ENCODE peak calls at places on chromosomes 2 and 18, in eight cellular contexts. E is myocyte, K is fibroblast of pulmonary artery, G is HFF-Myc, Q is caudate nucleus, O is fibroblast of the conjunctiva, W is glutamatergic neuron, X is C1 segment of cervical spinal cord. P is an unnamed sample.

GRCh38 chr2:37631698-37632097 is 39.7 kb downstream of the CDC42EP3 start:
- DNase-seq in W (no peak), Q (no peak), O (no peak), K (no peak), E (peak), G (no peak), X (no peak), P (no peak)

GRCh38 chr2:66421618-66422017 is 13.3 kb upstream of the MEIS1 start:
- DNase-seq in W (no peak), E (no peak), O (no peak), K (no peak), Q (no peak), X (no peak), G (no peak), P (no peak)

GRCh38 chr2:74573747-74574562 is 19.4 kb downstream of the DOK1 start:
- DNase-seq in O (peak), X (no peak), E (no peak), K (peak), Q (no peak), W (no peak), G (peak), P (no peak)

GRCh38 chr2:200416878-200417277 is 93.0 kb downstream of the KCTD18 start:
- DNase-seq in Q (no peak), O (no peak), E (no peak), K (no peak), G (no peak), W (no peak), X (no peak), P (no peak)

GRCh38 chr2:220337611-220338440 is 710.4 kb downstream of the SLC4A3 start:
- DNase-seq in W (no peak), K (no peak), O (no peak), E (no peak), G (no peak), X (no peak), Q (no peak), P (no peak)

GRCh38 chr18:60980422-60981005 is 352.7 kb upstream of the CDH20 start:
- DNase-seq in Q (no peak), W (no peak), K (no peak), G (no peak), O (no peak), X (no peak), E (no peak), P (no peak)

GRCh38 chr18:42211201-42211600 is 256.2 kb downstream of the PIK3C3 start:
- DNase-seq in Q (no peak), O (no peak), G (no peak), K (no peak), X (no peak), W (no peak), E (no peak), P (no peak)

GRCh38 chr2:50385361-50385760 is 646.6 kb downstream of the NRXN1 start:
- DNase-seq in E (peak), G (no peak), W (no peak), O (no peak), Q (no peak), K (no peak), X (no peak), P (no peak)

GRCh38 chr18:36015629-36016028 is 43.1 kb downstream of the RMP24 start:
- DNase-seq in O (no peak), X (no peak), K (no peak), Q (no peak), E (no peak), W (no peak), G (no peak), P (no peak)

GRCh38 chr2:109123586-109124201 is 5.3 kb upstream of the SH3RF3 start:
- DNase-seq in W (no peak), O (no peak), Q (no peak), K (no peak), E (no peak), X (no peak), G (no peak), P (no peak)

GRCh38 chr2:172858473-172858745 is 122.8 kb downstream of the RAPGEF4 start:
- DNase-seq in K (peak), Q (no peak), X (no peak), G (no peak), E (no peak), W (no peak), O (no peak), P (no peak)

GRCh38 chr2:120052597-120052996 is 39.7 kb downstream of the EPB41L5 start:
- DNase-seq in Q (no peak), G (no peak), E (no peak), W (no peak), X (no peak), O (no peak), K (peak), P (no peak)

GRCh38 chr2:231680992-231681852 is 27.1 kb upstream of the PTMA start:
- DNase-seq in G (no peak), W (peak), Q (peak), X (peak), E (peak), O (peak), K (peak), P (peak)

P was measured in ACHN.